ENCODE peak calls at places on chromosome 22, in five cellular contexts. E is uterus, O is neuronal stem cell, Z is Caco-2, H is mucosa of descending colon. U is an unnamed sample.
A peak's percentile ranks its signal among the peaks of the same experiment; 100 is the strongest.

GRCh38 chr22:29310065-29310862 is 3.8 kb downstream of the GAS2L1 start:
- DNase-seq in O (no peak), H (no peak), Z (peak; percentile 35), E (no peak), U (no peak)

GRCh38 chr22:36027960-36028645 is 521 bp downstream of the RBFOX2 start:
- DNase-seq in Z (no peak), H (peak; percentile 61), E (no peak), O (peak; percentile 72), U (peak; percentile 52)

GRCh38 chr22:23269441-23270211 is 89.3 kb downstream of the BCR start:
- DNase-seq in Z (no peak), O (no peak), H (no peak), E (no peak), U (no peak)

GRCh38 chr22:27115410-27115809 is 458.0 kb downstream of the MIAT start:
- DNase-seq in O (no peak), Z (no peak), H (no peak), E (no peak), U (no peak)

GRCh38 chr22:29570912-29571549 is 9.9 kb downstream of the NIPSNAP1 start:
- DNase-seq in H (no peak), O (no peak), E (no peak), Z (no peak), U (no peak)

GRCh38 chr22:36585841-36586240 is 56.9 kb upstream of the EIF3D start:
- DNase-seq in Z (peak; percentile 46), O (no peak), H (no peak), E (no peak), U (no peak)

GRCh38 chr22:30000566-30000965 is 79.7 kb upstream of the HORMAD2 start:
- DNase-seq in E (no peak), O (no peak), H (no peak), Z (no peak), U (no peak)

GRCh38 chr22:36379593-36380361 is 8.0 kb downstream of the MYH9 start:
- DNase-seq in E (no peak), H (peak; percentile 81), Z (no peak), O (no peak), U (no peak)

GRCh38 chr22:30205281-30206115 is 41.1 kb downstream of the LIF start:
- DNase-seq in H (no peak), O (no peak), E (peak; percentile 66), Z (peak; percentile 48), U (no peak)

GRCh38 chr22:30310881-30311771 is 15.6 kb downstream of the TBC1D10A start:
- DNase-seq in H (peak; percentile 79), Z (no peak), E (peak; percentile 67), O (no peak), U (peak; percentile 42)

GRCh38 chr22:33658775-33659174 is 261.5 kb downstream of the LARGE1 start:
- DNase-seq in Z (no peak), H (no peak), O (no peak), E (peak; percentile 24), U (no peak)

GRCh38 chr22:32476286-32476685 is 1.7 kb downstream of the FBXO7 start:
- DNase-seq in E (no peak), H (no peak), O (no peak), Z (no peak), U (peak; percentile 44)

GRCh38 chr22:48083502-48083901 is 1321.1 kb downstream of the TBC1D22A start:
- DNase-seq in E (no peak), Z (no peak), H (no peak), O (no peak), U (no peak)

GRCh38 chr22:33329398-33329797 is 271.2 kb upstream of the SYN3 start:
- DNase-seq in O (no peak), Z (no peak), E (no peak), H (no peak), U (peak; percentile 18)

GRCh38 chr22:35314161-35314942 is 14.7 kb downstream of the TOM1 start:
- DNase-seq in O (no peak), E (peak; percentile 12), Z (no peak), H (peak; percentile 77), U (peak; percentile 65)

GRCh38 chr22:31944700-31945477 is 554 bp downstream of the YWHAH start:
- DNase-seq in O (peak; percentile 17), H (peak; percentile 76), Z (peak; percentile 59), E (no peak), U (peak; percentile 40)

GRCh38 chr22:47837703-47838102 is 1075.3 kb downstream of the TBC1D22A start:
- DNase-seq in E (no peak), O (no peak), Z (peak; percentile 38), H (no peak), U (peak; percentile 16)

GRCh38 chr22:23226497-23226850 is 46.2 kb downstream of the BCR start:
- DNase-seq in O (no peak), Z (no peak), E (no peak), H (no peak), U (no peak)

GRCh38 chr22:20591660-20592310 is 84.4 kb downstream of the MED15 start:
- DNase-seq in O (peak; percentile 32), H (no peak), E (no peak), Z (no peak), U (no peak)

GRCh38 chr22:37177221-37177620 is 10.8 kb downstream of the C1QTNF6 start:
- DNase-seq in O (no peak), E (no peak), H (peak; percentile 45), Z (no peak), U (no peak)

GRCh38 chr22:45336971-45337431 is 27.3 kb downstream of the FAM118A start:
- DNase-seq in E (no peak), O (no peak), Z (no peak), H (peak; percentile 68), U (no peak)

GRCh38 chr22:27724706-27725105 is 76.8 kb downstream of the MN1 start:
- DNase-seq in H (no peak), Z (no peak), E (no peak), O (no peak), U (no peak)

GRCh38 chr22:45502215-45503070 is at the start of gene FBLN1:
- DNase-seq in E (peak; percentile 84), H (no peak), Z (peak; percentile 89), O (peak; percentile 85), U (no peak)

GRCh38 chr22:36912694-36913430 is 566 bp upstream of the CSF2RB start:
- DNase-seq in E (no peak), Z (no peak), H (no peak), O (no peak), U (no peak)

GRCh38 chr22:23305321-23305910 is 125.1 kb downstream of the BCR start:
- DNase-seq in H (peak; percentile 37), O (no peak), E (peak; percentile 15), Z (no peak), U (no peak)

GRCh38 chr22:26828311-26828710 is 170.9 kb downstream of the MIAT start:
- DNase-seq in E (no peak), H (no peak), Z (no peak), O (no peak), U (peak; percentile 23)

GRCh38 chr22:27405672-27406388 is 395.7 kb downstream of the MN1 start:
- DNase-seq in H (no peak), O (peak; percentile 47), E (peak; percentile 26), Z (peak; percentile 60), U (peak; percentile 19)

GRCh38 chr22:21758056-21758455 is 22.5 kb upstream of the YPEL1 start:
- DNase-seq in O (no peak), Z (no peak), E (no peak), H (no peak), U (no peak)

GRCh38 chr22:29165336-29166060 is 40.2 kb upstream of the EMID1 start:
- DNase-seq in E (no peak), H (no peak), O (no peak), Z (no peak), U (no peak)

GRCh38 chr22:46132830-46133587 is 17.3 kb upstream of the PPARA start:
- DNase-seq in H (no peak), O (no peak), E (no peak), Z (no peak), U (peak; percentile 19)

GRCh38 chr22:46001426-46002106 is 24.6 kb upstream of the WNT7B start:
- DNase-seq in E (no peak), H (peak; percentile 33), Z (no peak), O (no peak), U (no peak)

GRCh38 chr22:24983151-24983550 is 30.6 kb downstream of the KIAA1671 start:
- DNase-seq in O (no peak), E (no peak), Z (no peak), H (no peak), U (no peak)

GRCh38 chr22:36510384-36510783 is 3.5 kb upstream of the FOXRED2 start:
- DNase-seq in O (no peak), E (no peak), H (no peak), Z (no peak), U (no peak)

GRCh38 chr22:47213571-47214230 is 451.3 kb downstream of the TBC1D22A start:
- DNase-seq in E (no peak), O (no peak), H (no peak), Z (peak; percentile 48), U (peak; percentile 41)

DNA sequence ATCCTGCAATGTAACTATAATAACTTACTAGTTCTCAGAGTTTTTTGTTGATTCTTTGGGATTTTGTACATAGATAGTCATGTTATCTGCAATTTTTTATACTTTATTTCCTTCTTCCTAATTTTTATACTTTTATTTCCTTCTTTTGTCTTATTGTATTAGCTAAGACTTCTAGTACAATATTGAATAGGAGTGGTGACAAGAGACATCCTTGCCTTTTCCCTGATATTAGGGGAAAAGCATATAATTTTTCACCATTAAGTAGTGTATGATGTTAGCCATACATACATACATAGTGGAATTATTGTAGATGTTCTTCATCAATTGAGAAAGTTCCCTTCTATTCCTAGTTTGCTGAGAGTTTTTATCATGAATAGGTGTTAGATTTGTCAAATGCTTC is 27.8 kb upstream of the CLTCL1 start:
- DNase-seq in O (no peak), E (no peak), Z (no peak), H (no peak), U (no peak)
- H3K4me1 ChIP-seq in O (no peaks in the 10 kb centered on the region), E (no peaks in the 10 kb centered on the region), Z (no peaks in the 10 kb centered on the region), H (no peaks in the 10 kb centered on the region), U (no peaks in the 10 kb centered on the region)

GRCh38 chr22:38485783-38486182 is 17.9 kb downstream of the KDELR3 start:
- DNase-seq in Z (no peak), O (no peak), H (no peak), E (no peak), U (no peak)
- H3K4me3 ChIP-seq in Z (no peak overlapping the region), O (no peak overlapping the region), H (no peak overlapping the region), E (no peak overlapping the region), U (no peak overlapping the region)

DNA sequence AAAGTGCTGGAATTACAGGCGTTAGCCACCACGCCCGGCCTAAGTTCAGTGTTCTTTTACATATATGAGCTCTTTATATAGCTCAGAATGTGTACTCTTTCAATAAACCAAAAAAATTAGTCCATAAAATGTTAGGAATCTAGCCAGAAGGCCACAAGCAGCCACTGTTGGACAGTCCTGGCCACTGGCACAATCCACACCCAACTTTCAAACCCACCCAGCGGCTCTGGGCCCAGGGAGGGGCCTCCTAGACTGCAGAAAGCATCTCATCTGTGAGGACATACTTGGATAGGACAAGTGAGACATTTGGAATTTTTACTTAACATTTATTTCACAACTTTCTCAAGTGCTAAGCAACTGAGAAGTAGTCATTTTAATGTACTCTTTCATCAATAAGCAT is 6.4 kb downstream of the PACSIN2 start:
- DNase-seq in H (peak; percentile 80), O (no peak), Z (no peak), E (no peak), U (no peak)
- H3K4me1 ChIP-seq in H (peaks cover 60% of the 10 kb centered on the region), O (peaks cover 8% of the 10 kb centered on the region), Z (peaks cover 81% of the 10 kb centered on the region), E (no peaks in the 10 kb centered on the region), U (peaks cover 9% of the 10 kb centered on the region)

DNA sequence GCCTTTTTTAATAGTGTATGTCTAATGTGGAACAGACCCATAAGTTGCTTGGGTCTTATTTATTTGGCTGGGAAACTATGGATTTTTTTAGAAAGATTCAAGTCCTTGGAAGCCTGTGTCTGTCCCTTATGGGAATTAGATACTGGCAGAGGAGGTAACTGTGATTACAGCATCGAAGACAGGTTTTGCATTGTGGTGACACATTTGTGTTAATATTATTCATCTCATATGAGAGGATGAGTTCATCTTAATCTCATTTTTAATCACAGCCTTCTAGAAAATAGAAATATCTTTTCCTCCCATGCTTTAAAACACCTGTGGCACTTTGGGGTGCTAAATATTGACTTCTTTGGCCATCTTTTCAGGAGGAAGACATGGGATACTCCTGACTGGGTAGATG is 9.2 kb downstream of the TAB1 start:
- DNase-seq in H (no peak), O (no peak), Z (no peak), E (no peak), U (no peak)
- H3K4me3 ChIP-seq in H (no peak overlapping the region), O (no peak overlapping the region), Z (no peak overlapping the region), E (no peak overlapping the region), U (no peak overlapping the region)